ENCODE peak calls at places on chromosomes 1 and 21, in six cellular contexts. One of them, this sample, is unnamed.

GRCh38 chr1:185565314-185565713 is 168.9 kb upstream of the HMCN1 start:
- DNase-seq in testis: no peak
- DNase-seq in stimulated activated CD4-positive, alpha-beta T cell treated with anti-CD3 and anti-CD28 coated beads, TNF-alpha, amount 100 ng/mL, for 48 hours: no peak
- DNase-seq in foreskin melanocyte: no peak
- DNase-seq in HCT116: no peak
- DNase-seq in iPS-NIHi11: peak; percentile 36
- DNase-seq in this sample: no peak

GRCh38 chr1:6859415-6860343 is 74.4 kb downstream of the CAMTA1 start:
- DNase-seq in testis: no peak
- DNase-seq in stimulated activated CD4-positive, alpha-beta T cell treated with anti-CD3 and anti-CD28 coated beads, TNF-alpha, amount 100 ng/mL, for 48 hours: no peak
- DNase-seq in foreskin melanocyte: peak; percentile 82
- DNase-seq in HCT116: peak; percentile 73
- DNase-seq in iPS-NIHi11: no peak
- DNase-seq in this sample: no peak

GRCh38 chr1:23029337-23029736 is 10.1 kb downstream of the KDM1A start:
- DNase-seq in testis: no peak
- DNase-seq in stimulated activated CD4-positive, alpha-beta T cell treated with anti-CD3 and anti-CD28 coated beads, TNF-alpha, amount 100 ng/mL, for 48 hours: no peak
- DNase-seq in foreskin melanocyte: no peak
- DNase-seq in HCT116: no peak
- DNase-seq in iPS-NIHi11: no peak
- DNase-seq in this sample: no peak

GRCh38 chr1:211932581-211933010 is 102.0 kb upstream of the LPGAT1 start:
- DNase-seq in testis: no peak
- DNase-seq in stimulated activated CD4-positive, alpha-beta T cell treated with anti-CD3 and anti-CD28 coated beads, TNF-alpha, amount 100 ng/mL, for 48 hours: no peak
- DNase-seq in foreskin melanocyte: no peak
- DNase-seq in HCT116: no peak
- DNase-seq in iPS-NIHi11: no peak
- DNase-seq in this sample: no peak

GRCh38 chr1:172640146-172640545 is 18.8 kb upstream of the FASLG start:
- DNase-seq in testis: no peak
- DNase-seq in stimulated activated CD4-positive, alpha-beta T cell treated with anti-CD3 and anti-CD28 coated beads, TNF-alpha, amount 100 ng/mL, for 48 hours: no peak
- DNase-seq in foreskin melanocyte: no peak
- DNase-seq in HCT116: no peak
- DNase-seq in iPS-NIHi11: no peak
- DNase-seq in this sample: no peak

GRCh38 chr1:46041551-46041950 is 90.9 kb downstream of the PIK3R3 start:
- DNase-seq in testis: no peak
- DNase-seq in stimulated activated CD4-positive, alpha-beta T cell treated with anti-CD3 and anti-CD28 coated beads, TNF-alpha, amount 100 ng/mL, for 48 hours: no peak
- DNase-seq in foreskin melanocyte: no peak
- DNase-seq in HCT116: no peak
- DNase-seq in iPS-NIHi11: no peak
- DNase-seq in this sample: no peak

GRCh38 chr1:193009501-193009900 is 49.7 kb downstream of the UCHL5 start:
- DNase-seq in testis: no peak
- DNase-seq in stimulated activated CD4-positive, alpha-beta T cell treated with anti-CD3 and anti-CD28 coated beads, TNF-alpha, amount 100 ng/mL, for 48 hours: no peak
- DNase-seq in foreskin melanocyte: no peak
- DNase-seq in HCT116: no peak
- DNase-seq in iPS-NIHi11: no peak
- DNase-seq in this sample: no peak

GRCh38 chr1:59703226-59703917 is 111.4 kb upstream of the HOOK1 start:
- DNase-seq in testis: no peak
- DNase-seq in stimulated activated CD4-positive, alpha-beta T cell treated with anti-CD3 and anti-CD28 coated beads, TNF-alpha, amount 100 ng/mL, for 48 hours: no peak
- DNase-seq in foreskin melanocyte: no peak
- DNase-seq in HCT116: no peak
- DNase-seq in iPS-NIHi11: no peak
- DNase-seq in this sample: no peak

GRCh38 chr21:16195476-16195875 is 465.7 kb downstream of the USP25 start:
- DNase-seq in testis: no peak
- DNase-seq in stimulated activated CD4-positive, alpha-beta T cell treated with anti-CD3 and anti-CD28 coated beads, TNF-alpha, amount 100 ng/mL, for 48 hours: no peak
- DNase-seq in foreskin melanocyte: no peak
- DNase-seq in HCT116: no peak
- DNase-seq in iPS-NIHi11: no peak
- DNase-seq in this sample: no peak

GRCh38 chr1:15966081-15966955 is 9.6 kb downstream of the ZBTB17 start:
- DNase-seq in testis: no peak
- DNase-seq in stimulated activated CD4-positive, alpha-beta T cell treated with anti-CD3 and anti-CD28 coated beads, TNF-alpha, amount 100 ng/mL, for 48 hours: peak; percentile 70
- DNase-seq in foreskin melanocyte: no peak
- DNase-seq in HCT116: no peak
- DNase-seq in iPS-NIHi11: no peak
- DNase-seq in this sample: no peak

GRCh38 chr21:41916888-41917433 is 36.9 kb downstream of the C2CD2 start:
- DNase-seq in testis: no peak
- DNase-seq in stimulated activated CD4-positive, alpha-beta T cell treated with anti-CD3 and anti-CD28 coated beads, TNF-alpha, amount 100 ng/mL, for 48 hours: no peak
- DNase-seq in foreskin melanocyte: no peak
- DNase-seq in HCT116: no peak
- DNase-seq in iPS-NIHi11: no peak
- DNase-seq in this sample: no peak

GRCh38 chr1:109631513-109632260 is 12.1 kb downstream of the AMPD2 start:
- DNase-seq in testis: no peak
- DNase-seq in stimulated activated CD4-positive, alpha-beta T cell treated with anti-CD3 and anti-CD28 coated beads, TNF-alpha, amount 100 ng/mL, for 48 hours: no peak
- DNase-seq in foreskin melanocyte: no peak
- DNase-seq in HCT116: no peak
- DNase-seq in iPS-NIHi11: no peak
- DNase-seq in this sample: peak; percentile 69

GRCh38 chr1:232029297-232029696 is 402.7 kb downstream of the DISC1 start:
- DNase-seq in testis: peak; percentile 47
- DNase-seq in stimulated activated CD4-positive, alpha-beta T cell treated with anti-CD3 and anti-CD28 coated beads, TNF-alpha, amount 100 ng/mL, for 48 hours: no peak
- DNase-seq in foreskin melanocyte: no peak
- DNase-seq in HCT116: no peak
- DNase-seq in iPS-NIHi11: no peak
- DNase-seq in this sample: no peak

GRCh38 chr21:20591294-20591693 is 406.9 kb upstream of the NCAM2 start:
- DNase-seq in testis: no peak
- DNase-seq in stimulated activated CD4-positive, alpha-beta T cell treated with anti-CD3 and anti-CD28 coated beads, TNF-alpha, amount 100 ng/mL, for 48 hours: no peak
- DNase-seq in foreskin melanocyte: no peak
- DNase-seq in HCT116: no peak
- DNase-seq in iPS-NIHi11: no peak
- DNase-seq in this sample: no peak

GRCh38 chr1:171644805-171645483 is 7.5 kb downstream of the MYOC start:
- DNase-seq in testis: peak; percentile 91
- DNase-seq in stimulated activated CD4-positive, alpha-beta T cell treated with anti-CD3 and anti-CD28 coated beads, TNF-alpha, amount 100 ng/mL, for 48 hours: peak; percentile 52
- DNase-seq in foreskin melanocyte: peak; percentile 80
- DNase-seq in HCT116: peak; percentile 91
- DNase-seq in iPS-NIHi11: peak; percentile 72
- DNase-seq in this sample: peak; percentile 86

GRCh38 chr1:213761845-213762407 is 225.8 kb upstream of the PROX1 start:
- DNase-seq in testis: no peak
- DNase-seq in stimulated activated CD4-positive, alpha-beta T cell treated with anti-CD3 and anti-CD28 coated beads, TNF-alpha, amount 100 ng/mL, for 48 hours: peak; percentile 13
- DNase-seq in foreskin melanocyte: no peak
- DNase-seq in HCT116: no peak
- DNase-seq in iPS-NIHi11: peak; percentile 22
- DNase-seq in this sample: no peak

GRCh38 chr1:52469108-52469507 is 64.7 kb downstream of the PRPF38A start:
- DNase-seq in testis: no peak
- DNase-seq in stimulated activated CD4-positive, alpha-beta T cell treated with anti-CD3 and anti-CD28 coated beads, TNF-alpha, amount 100 ng/mL, for 48 hours: no peak
- DNase-seq in foreskin melanocyte: no peak
- DNase-seq in HCT116: no peak
- DNase-seq in iPS-NIHi11: no peak
- DNase-seq in this sample: no peak

GRCh38 chr1:28123461-28123961 is 35.1 kb upstream of the EYA3 start:
- DNase-seq in testis: peak; percentile 40
- DNase-seq in stimulated activated CD4-positive, alpha-beta T cell treated with anti-CD3 and anti-CD28 coated beads, TNF-alpha, amount 100 ng/mL, for 48 hours: no peak
- DNase-seq in foreskin melanocyte: no peak
- DNase-seq in HCT116: no peak
- DNase-seq in iPS-NIHi11: no peak
- DNase-seq in this sample: no peak